ENCODE peak calls at places on chromosome 16, in four cellular contexts. W is H1, N is IMR-90, B is neuronal stem cell. K is an unnamed sample.

GRCh38 chr16:8935989-8936388 is 27.7 kb downstream of the USP7 start:
- DNase-seq in W (peak), N (no peak), B (no peak), K (peak)

GRCh38 chr16:20740007-20740883 is 1.4 kb downstream of the THUMPD1 start:
- DNase-seq in W (no peak), N (no peak), B (no peak), K (no peak)

GRCh38 chr16:73056383-73056782 is 8.5 kb upstream of the ZFHX3 start:
- DNase-seq in W (no peak), N (no peak), B (no peak), K (no peak)

GRCh38 chr16:89143911-89144675 is 27.5 kb upstream of the CDH15 start:
- DNase-seq in W (no peak), N (no peak), B (no peak), K (no peak)

GRCh38 chr16:19837331-19837943 is 47.2 kb downstream of the GPRC5B start:
- DNase-seq in W (no peak), N (no peak), B (peak), K (no peak)

GRCh38 chr16:29757950-29758466 is 12.2 kb upstream of the C16orf54 start:
- DNase-seq in W (no peak), N (peak), B (no peak), K (no peak)

GRCh38 chr16:76681296-76681695 is 404.1 kb downstream of the CNTNAP4 start:
- DNase-seq in W (no peak), N (no peak), B (no peak), K (no peak)

GRCh38 chr16:22192261-22193133 is 13.6 kb upstream of the EEF2K start:
- DNase-seq in W (no peak), N (peak), B (no peak), K (peak)

GRCh38 chr16:15639061-15639568 is 3.8 kb downstream of the MARF1 start:
- DNase-seq in W (no peak), N (no peak), B (no peak), K (no peak)

GRCh38 chr16:75377971-75378386 is 55.3 kb downstream of the CFDP1 start:
- DNase-seq in W (no peak), N (peak), B (peak), K (peak)

GRCh38 chr16:88116121-88116900 is 165.1 kb downstream of the BANP start:
- DNase-seq in W (no peak), N (peak), B (no peak), K (no peak)

GRCh38 chr16:69616082-69616481 is 50.3 kb downstream of the NFAT5 start:
- DNase-seq in W (no peak), N (no peak), B (no peak), K (no peak)

DNA sequence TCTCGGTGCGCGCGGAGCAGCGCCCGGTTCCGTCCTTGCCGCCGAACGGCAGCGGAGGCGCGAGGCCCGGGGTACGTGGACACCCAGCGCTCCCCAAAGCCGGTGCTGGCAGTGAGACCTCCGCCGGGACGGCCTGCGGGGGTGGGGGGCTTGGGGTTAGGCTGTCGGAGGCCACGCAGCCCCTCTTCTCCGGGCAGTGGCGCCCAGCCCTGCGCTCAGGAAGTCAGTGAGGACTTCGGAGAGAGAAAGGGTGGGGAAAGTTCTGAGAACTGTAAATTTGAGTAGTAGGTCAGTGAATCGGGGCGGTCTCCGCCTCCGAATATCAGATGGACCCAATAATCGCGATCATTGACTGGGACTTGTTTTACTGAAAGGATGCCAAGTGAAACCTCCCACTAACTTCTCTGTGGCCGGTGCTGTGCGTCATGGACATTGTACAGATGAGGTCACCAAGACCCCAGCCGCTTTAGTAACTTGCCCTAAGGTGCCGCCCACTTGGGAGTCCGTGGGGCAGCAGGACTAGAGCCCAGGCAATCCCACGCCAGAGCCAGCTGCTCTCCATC is 468 bp downstream of the IL4R start:
- DNase-seq in W (peak), N (peak), B (no peak), K (no peak)
- H3K23ac ChIP-seq in W (no peak), N (peak), B (peak), K (no peak)

GRCh38 chr16:85420501-85421337 is 192.4 kb upstream of the GSE1 start:
- DNase-seq in W (peak), N (peak), B (peak), K (peak)

GRCh38 chr16:85422124-85422373 is 191.1 kb upstream of the GSE1 start:
- DNase-seq in W (peak), N (no peak), B (no peak), K (no peak)

GRCh38 chr16:85422374-85423185 is 190.5 kb upstream of the GSE1 start:
- DNase-seq in W (peak), N (no peak), B (no peak), K (no peak)

GRCh38 chr16:85423186-85423550 is 190.0 kb upstream of the GSE1 start:
- DNase-seq in W (peak), N (no peak), B (no peak), K (no peak)

GRCh38 chr16:85421338-85422123 is 191.6 kb upstream of the GSE1 start:
- DNase-seq in W (peak), N (no peak), B (no peak), K (no peak)
- H2BK120ac ChIP-seq in W (no peak), N (no peak), B (no peak), K (no peak)

GRCh38 chr16:66525396-66526180 is 24.3 kb downstream of the TK2 start:
- DNase-seq in W (no peak), N (no peak), B (no peak), K (no peak)
- H4K91ac ChIP-seq in W (no peak), N (no peak), B (no peak), K (no peak)

GRCh38 chr16:3650631-3651265 is 3.7 kb upstream of the DNASE1 start:
- DNase-seq in W (peak), N (no peak), B (no peak), K (no peak)

GRCh38 chr16:3654249-3654991 is at the start of gene DNASE1:
- DNase-seq in W (peak), N (peak), B (peak), K (peak)

GRCh38 chr16:3651461-3652372 is 2.8 kb upstream of the DNASE1 start:
- DNase-seq in W (no peak), N (no peak), B (no peak), K (no peak)

GRCh38 chr16:3655030-3655790 is 719 bp downstream of the DNASE1 start:
- DNase-seq in W (no peak), N (no peak), B (no peak), K (no peak)

GRCh38 chr16:3652373-3653037 is 2.0 kb upstream of the DNASE1 start:
- DNase-seq in W (no peak), N (no peak), B (no peak), K (no peak)
- H3K23ac ChIP-seq in W (no peak), N (no peak), B (no peak), K (no peak)

GRCh38 chr16:11164482-11165270 is 91.3 kb downstream of the SOCS1 start:
- DNase-seq in W (no peak), N (no peak), B (peak), K (no peak)
- H2BK120ac ChIP-seq in W (no peak), N (no peak), B (no peak), K (no peak)

DNA sequence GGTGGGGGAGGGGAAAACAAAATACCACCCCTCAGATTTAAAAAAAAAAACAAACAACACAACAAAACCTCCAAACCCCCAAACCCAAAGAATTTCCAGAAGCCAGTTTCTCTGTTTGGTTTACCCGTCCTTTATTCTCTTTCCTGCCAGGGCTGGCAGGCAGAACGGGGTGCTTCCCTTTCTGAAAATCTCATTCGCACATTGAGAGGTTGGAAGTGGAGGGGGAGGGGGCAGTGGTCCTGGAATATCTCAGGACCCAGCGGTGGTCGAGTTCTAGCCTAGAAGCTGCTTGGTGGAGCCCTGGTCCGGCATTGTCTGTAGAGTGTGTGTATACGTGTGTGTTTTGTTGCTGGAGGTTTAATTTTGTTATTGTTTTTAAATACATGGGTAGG is 1.3 kb downstream of the CMIP start:
- DNase-seq in W (peak), N (no peak), B (no peak), K (no peak)
- H4K91ac ChIP-seq in W (no peak), N (peak), B (no peak), K (no peak)

K was measured in H9.